ENCODE peak calls at places on chromosomes 5 and 9, in five cellular contexts. N is body of pancreas, M is Peyer's patch, W is IMR-90, C is ovary. T is an unnamed sample.

GRCh38 chr9:99748690-99749089 is 73.0 kb upstream of the NR4A3 start:
- DNase-seq in N (no peak), M (no peak), W (no peak), C (no peak), T (no peak)

GRCh38 chr9:69385474-69386091 is 60.6 kb downstream of the ENTREP1 start:
- DNase-seq in N (peak), M (no peak), W (no peak), C (no peak), T (no peak)

GRCh38 chr5:110665184-110665726 is 61.2 kb downstream of the TMEM232 start:
- DNase-seq in N (no peak), M (no peak), W (no peak), C (no peak), T (no peak)

GRCh38 chr9:86557918-86558317 is 203.7 kb upstream of the TUT7 start:
- DNase-seq in N (no peak), M (no peak), W (peak), C (no peak), T (no peak)

GRCh38 chr5:156128026-156128425 is 198.9 kb upstream of the SGCD start:
- DNase-seq in N (no peak), M (no peak), W (no peak), C (no peak), T (no peak)

GRCh38 chr5:127031147-127031862 is 947 bp upstream of the MARCHF3 start:
- DNase-seq in N (peak), M (peak), W (no peak), C (no peak), T (peak)

GRCh38 chr5:178306430-178307225 is 74.0 kb upstream of the PHYKPL start:
- DNase-seq in N (peak), M (peak), W (no peak), C (no peak), T (no peak)

GRCh38 chr9:88533951-88534455 is 975 bp upstream of the NXNL2 start:
- DNase-seq in N (peak), M (no peak), W (peak), C (no peak), T (no peak)

GRCh38 chr5:61277190-61277589 is 54.9 kb upstream of the ZSWIM6 start:
- DNase-seq in N (no peak), M (no peak), W (peak), C (no peak), T (no peak)

GRCh38 chr5:109865636-109866035 is 175.9 kb downstream of the MAN2A1 start:
- DNase-seq in N (peak), M (no peak), W (peak), C (no peak), T (no peak)

GRCh38 chr5:171435908-171436307 is 16.5 kb downstream of the FGF18 start:
- DNase-seq in N (no peak), M (no peak), W (no peak), C (no peak), T (no peak)

GRCh38 chr5:73652391-73652790 is 26.4 kb downstream of the ARHGEF28 start:
- DNase-seq in N (no peak), M (no peak), W (no peak), C (no peak), T (no peak)

GRCh38 chr9:110744753-110745522 is 76.3 kb downstream of the MUSK start:
- DNase-seq in N (peak), M (no peak), W (peak), C (peak), T (no peak)

GRCh38 chr5:73304381-73304780 is 131.4 kb downstream of the TMEM174 start:
- DNase-seq in N (no peak), M (no peak), W (no peak), C (no peak), T (no peak)

GRCh38 chr5:155128786-155129512 is 115.4 kb downstream of the KIF4B start:
- DNase-seq in N (no peak), M (no peak), W (no peak), C (no peak), T (no peak)

GRCh38 chr9:116504081-116504480 is 183.0 kb upstream of the TRIM32 start:
- DNase-seq in N (no peak), M (no peak), W (no peak), C (no peak), T (no peak)

GRCh38 chr9:131628821-131629197 is 83.5 kb downstream of the PRRT1B start:
- DNase-seq in N (no peak), M (no peak), W (no peak), C (no peak), T (no peak)

GRCh38 chr9:131625848-131626670 is 80.7 kb downstream of the PRRT1B start:
- DNase-seq in N (no peak), M (no peak), W (peak), C (no peak), T (no peak)

GRCh38 chr9:131627326-131627845 is 82.1 kb downstream of the PRRT1B start:
- DNase-seq in N (no peak), M (peak), W (peak), C (no peak), T (no peak)

GRCh38 chr9:131629827-131630205 is 84.5 kb downstream of the PRRT1B start:
- DNase-seq in N (no peak), M (no peak), W (no peak), C (no peak), T (no peak)

GRCh38 chr9:131627846-131628820 is 82.8 kb downstream of the PRRT1B start:
- DNase-seq in N (peak), M (peak), W (peak), C (no peak), T (no peak)
- TF ChIP-seq POLR2A in N (peak), M (peak), W (no peak), C (no peak), T (no peak)

GRCh38 chr5:373710-374602 is 52.4 kb downstream of the AHRR start:
- DNase-seq in N (no peak), M (peak), W (peak), C (peak), T (peak)
- TF ChIP-seq POLR2A in N (no peak), M (no peak), W (peak), C (no peak), T (peak)

DNA sequence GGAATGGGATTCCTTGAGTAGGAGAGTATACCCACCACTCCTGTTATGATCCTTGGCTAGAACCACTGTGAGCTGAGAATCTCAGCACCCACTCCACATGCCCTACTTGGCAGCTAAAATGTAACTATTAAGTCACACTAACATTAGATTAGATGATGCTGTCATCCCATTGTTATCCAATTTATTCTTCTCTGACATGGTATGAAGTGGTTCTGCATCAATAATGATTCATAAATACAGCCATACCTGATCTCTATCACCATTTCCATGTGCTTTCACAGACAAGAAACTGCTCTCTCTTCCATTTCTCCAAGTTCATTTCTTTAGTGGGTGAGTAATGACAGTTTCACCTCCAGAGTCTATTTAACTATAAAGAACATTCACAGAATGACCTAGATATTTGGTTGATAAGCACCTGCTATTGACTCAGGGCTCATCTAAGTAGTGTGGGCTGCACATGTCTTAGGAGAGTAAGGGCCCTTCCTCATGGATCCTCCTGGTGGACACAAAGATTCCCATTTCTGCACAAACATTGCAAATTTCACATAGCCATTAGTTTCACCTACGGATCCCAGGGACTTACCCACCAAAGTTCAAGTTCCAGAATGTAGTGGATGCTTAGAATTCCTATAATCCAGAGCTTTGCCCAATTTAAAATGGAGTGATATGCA is 187.9 kb downstream of the EBF1 start:
- DNase-seq in N (no peak), M (no peak), W (no peak), C (no peak), T (no peak)
- TF ChIP-seq POLR2A in N (no peak), M (no peak), W (no peak), C (no peak), T (no peak)

GRCh38 chr9:113781381-113781780 is 94.7 kb upstream of the ZNF618 start:
- DNase-seq in N (no peak), M (no peak), W (no peak), C (no peak), T (no peak)
- TF ChIP-seq POLR2A in N (no peak), M (no peak), W (no peak), C (no peak), T (no peak)

DNA sequence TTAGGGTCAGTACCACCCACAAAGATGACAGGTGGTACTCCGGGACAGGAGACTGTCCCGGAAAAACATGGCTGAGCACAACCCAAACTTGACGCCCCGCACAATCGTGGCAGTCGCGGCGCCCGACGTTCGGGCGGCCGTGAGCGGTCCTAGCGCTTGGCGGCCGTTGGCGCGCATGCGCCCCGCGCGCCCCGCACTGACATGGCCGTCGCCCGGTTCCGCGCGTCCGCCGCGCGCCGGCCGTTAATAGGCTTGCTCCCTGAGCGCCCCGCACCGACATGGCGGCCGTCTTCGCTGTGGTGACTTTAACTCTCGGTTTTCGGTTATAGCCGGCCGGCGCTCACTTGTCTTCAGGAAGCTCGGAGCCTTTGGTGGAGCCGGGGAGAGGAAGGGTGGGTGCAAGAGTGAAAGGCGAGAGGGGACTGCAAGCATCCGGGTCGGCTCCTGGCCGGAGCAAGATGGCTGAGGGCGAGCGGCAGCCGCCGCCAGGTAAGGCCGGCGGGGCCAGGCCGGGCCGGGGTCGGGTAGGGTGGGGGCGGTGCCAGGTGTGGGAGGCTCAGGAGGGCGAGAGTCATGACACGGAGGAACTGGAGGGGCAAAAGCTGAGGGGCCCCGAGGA is at the start of gene PTPA:
- DNase-seq in N (peak), M (peak), W (peak), C (peak), T (peak)
- TF ChIP-seq POLR2A in N (no peak), M (no peak), W (peak), C (peak), T (peak)